ENCODE peak calls at places on chromosomes 4 and X, in four cellular contexts. E is naive thymus-derived CD8-positive, alpha-beta T cell; Q is G401; I is activated CD8-positive, alpha-beta T cell treated with anti-CD3 and anti-CD28 coated beads, Interleukin-2, amount 10 ng/mL, durations not matched to agents 7 days and 5 days. X is an unnamed sample.

GRCh38 chr4:34271479-34272355 is 1972.6 kb downstream of the ARAP2 start:
- DNase-seq in E (no peak), Q (no peak), I (no peak), X (no peak)

GRCh38 chr4:165079476-165079875 is 25.8 kb downstream of the TRIM75 start:
- DNase-seq in E (no peak), Q (peak; percentile 72), I (no peak), X (no peak)

GRCh38 chrX:2383144-2383543 is 117.6 kb downstream of the DHRSX start:
- DNase-seq in E (no peak), Q (no peak), I (no peak), X (no peak)

GRCh38 chr4:107210450-107211239 is 174.5 kb upstream of the DKK2 start:
- DNase-seq in E (no peak), Q (no peak), I (no peak), X (no peak)

GRCh38 chrX:49053223-49054072 is 5.4 kb upstream of the CCDC120 start:
- DNase-seq in E (peak; percentile 43), Q (peak; percentile 58), I (peak; percentile 64), X (peak; percentile 30)

GRCh38 chrX:29661290-29661689 is 554.1 kb upstream of the MAGEB2 start:
- DNase-seq in E (no peak), Q (no peak), I (no peak), X (no peak)

GRCh38 chr4:184688447-184688846 is 38.9 kb downstream of the PRIMPOL start:
- DNase-seq in E (no peak), Q (no peak), I (no peak), X (no peak)

GRCh38 chr4:118964891-118965411 is 76.3 kb downstream of the SYNPO2 start:
- DNase-seq in E (no peak), Q (no peak), I (no peak), X (no peak)

GRCh38 chrX:16466640-16467432 is 183.1 kb upstream of the S100G start:
- DNase-seq in E (no peak), Q (no peak), I (no peak), X (no peak)

GRCh38 chr4:102285831-102286230 is 59.5 kb downstream of the SLC39A8 start:
- DNase-seq in E (no peak), Q (no peak), I (no peak), X (no peak)

GRCh38 chr4:110586137-110586850 is 36.6 kb downstream of the PITX2 start:
- DNase-seq in E (no peak), Q (peak; percentile 19), I (no peak), X (no peak)

GRCh38 chrX:48854898-48855297 is 19.5 kb upstream of the PCSK1N start:
- DNase-seq in E (no peak), Q (no peak), I (peak; percentile 23), X (no peak)

GRCh38 chrX:17559728-17560379 is 177.4 kb upstream of the SCML1 start:
- DNase-seq in E (no peak), Q (no peak), I (no peak), X (no peak)

GRCh38 chr4:147674073-147674472 is 9.9 kb downstream of the PRMT9 start:
- DNase-seq in E (no peak), Q (no peak), I (no peak), X (no peak)

GRCh38 chr4:88411491-88412101 is 32.9 kb downstream of the HERC6 start:
- DNase-seq in E (no peak), Q (no peak), I (no peak), X (no peak)

GRCh38 chr4:31088600-31089230 is 368.5 kb downstream of the PCDH7 start:
- DNase-seq in E (no peak), Q (no peak), I (no peak), X (no peak)

GRCh38 chrX:107775734-107776511 is at the start of gene TSC22D3:
- DNase-seq in E (peak; percentile 67), Q (peak; percentile 78), I (peak; percentile 59), X (peak; percentile 32)

GRCh38 chr4:40265910-40266274 is 69.1 kb downstream of the RHOH start:
- DNase-seq in E (no peak), Q (no peak), I (no peak), X (no peak)

GRCh38 chr4:143586080-143586479 is 72.6 kb downstream of the SMARCA5 start:
- DNase-seq in E (no peak), Q (no peak), I (no peak), X (no peak)

GRCh38 chrX:45385767-45386166 is 185.1 kb upstream of the DIPK2B start:
- DNase-seq in E (no peak), Q (no peak), I (no peak), X (no peak)

GRCh38 chr4:80566203-80566872 is 230.8 kb downstream of the CFAP299 start:
- DNase-seq in E (no peak), Q (no peak), I (no peak), X (no peak)

GRCh38 chr4:74934016-74934821 is 1.3 kb downstream of the PARM1 start:
- DNase-seq in E (no peak), Q (no peak), I (no peak), X (no peak)

GRCh38 chrX:19658030-19658429 is 142.7 kb upstream of the MAP3K15 start:
- DNase-seq in E (no peak), Q (no peak), I (no peak), X (no peak)

GRCh38 chr4:24810016-24810415 is 14.6 kb downstream of the SOD3 start:
- DNase-seq in E (no peak), Q (no peak), I (no peak), X (no peak)

GRCh38 chrX:68332156-68332823 is 101.0 kb downstream of the OPHN1 start:
- DNase-seq in E (no peak), Q (peak; percentile 15), I (no peak), X (no peak)

GRCh38 chrX:47191331-47191730 is 2.3 kb upstream of the UBA1 start:
- DNase-seq in E (peak; percentile 25), Q (peak; percentile 15), I (peak; percentile 71), X (peak; percentile 29)

GRCh38 chr4:102500371-102501175 is 586 bp upstream of the NFKB1 start:
- DNase-seq in E (peak; percentile 39), Q (peak; percentile 72), I (peak; percentile 49), X (no peak)

GRCh38 chrX:68462197-68462596 is 28.9 kb upstream of the OPHN1 start:
- DNase-seq in E (no peak), Q (no peak), I (no peak), X (no peak)

GRCh38 chrX:48025561-48025960 is 18.8 kb downstream of the SPACA5 start:
- DNase-seq in E (peak; percentile 32), Q (peak; percentile 81), I (peak; percentile 55), X (peak; percentile 14)

GRCh38 chr4:60611762-60612496 is 588.2 kb upstream of the ADGRL3 start:
- DNase-seq in E (no peak), Q (no peak), I (no peak), X (no peak)

GRCh38 chr4:98929341-98930267 is 671 bp upstream of the EIF4E start:
- DNase-seq in E (no peak), Q (peak; percentile 56), I (peak; percentile 69), X (peak; percentile 17)

GRCh38 chr4:37066149-37066548 is 178.4 kb upstream of the NWD2 start:
- DNase-seq in E (no peak), Q (no peak), I (no peak), X (no peak)

GRCh38 chr4:185002784-185003183 is 15.5 kb upstream of the HELT start:
- DNase-seq in E (no peak), Q (no peak), I (no peak), X (no peak)